ENCODE peak calls at places on chromosomes 1 and 21, in six cellular contexts. H is CD8-positive, alpha-beta T cell; F is pancreas; I is HCT116; V is IMR-90; E is neural progenitor cell. Z is an unnamed sample. For H3K36me3, the result is how much of the 10 kb centered on the place peaks cover.

GRCh38 chr1:94658221-94658620 is 116.7 kb upstream of the F3 start:
- DNase-seq in H (no peak), F (no peak), I (no peak), V (peak), E (no peak), Z (no peak)

GRCh38 chr1:10980094-10980577 is 32.3 kb upstream of the TARDBP start:
- DNase-seq in H (no peak), F (peak), I (no peak), V (peak), E (peak), Z (no peak)

GRCh38 chr1:58317694-58318093 is 228.8 kb downstream of the OMA1 start:
- DNase-seq in H (no peak), F (no peak), I (no peak), V (no peak), E (no peak), Z (no peak)

GRCh38 chr1:25817840-25818501 is 1.8 kb upstream of the MTFR1L start:
- DNase-seq in H (no peak), F (peak), I (no peak), V (no peak), E (no peak), Z (no peak)

GRCh38 chr21:33124879-33125278 is 54.9 kb downstream of the OLIG1 start:
- DNase-seq in H (no peak), F (no peak), I (no peak), V (no peak), E (no peak), Z (no peak)

GRCh38 chr1:14606632-14607031 is 8.1 kb downstream of the KAZN start:
- DNase-seq in H (no peak), F (no peak), I (no peak), V (no peak), E (peak), Z (no peak)

GRCh38 chr1:162336621-162337020 is 40.0 kb downstream of the SPATA46 start:
- DNase-seq in H (no peak), F (no peak), I (no peak), V (no peak), E (no peak), Z (no peak)

GRCh38 chr1:159067699-159068621 is 8.6 kb downstream of the AIM2 start:
- DNase-seq in H (no peak), F (no peak), I (no peak), V (no peak), E (no peak), Z (no peak)

GRCh38 chr1:236120725-236121153 is 21.6 kb upstream of the GPR137B start:
- DNase-seq in H (peak), F (no peak), I (no peak), V (no peak), E (no peak), Z (no peak)

GRCh38 chr1:10943991-10944730 is 68.3 kb upstream of the TARDBP start:
- DNase-seq in H (no peak), F (peak), I (no peak), V (no peak), E (no peak), Z (no peak)

GRCh38 chr1:101260531-101260930 is 23.7 kb downstream of the S1PR1 start:
- DNase-seq in H (no peak), F (no peak), I (no peak), V (peak), E (no peak), Z (no peak)

GRCh38 chr21:14114251-14114650 is 96.5 kb downstream of the LIPI start:
- DNase-seq in H (no peak), F (no peak), I (no peak), V (no peak), E (no peak), Z (no peak)

GRCh38 chr1:179206817-179207216 is 22.7 kb downstream of the ABL2 start:
- DNase-seq in H (no peak), F (no peak), I (no peak), V (no peak), E (no peak), Z (no peak)

GRCh38 chr1:61042679-61043009 is 39.7 kb upstream of the NFIA start:
- DNase-seq in H (no peak), F (no peak), I (no peak), V (no peak), E (no peak), Z (no peak)
- H3K27ac ChIP-seq in H (no peak), F (no peak), I (no peak), V (no peak), E (no peak), Z (no peak)

GRCh38 chr1:22636927-22637326 is 499 bp downstream of the C1QA start:
- DNase-seq in H (no peak), F (no peak), I (no peak), V (no peak), E (no peak), Z (no peak)
- H3K4me3 ChIP-seq in H (no peak), F (no peak), I (no peak), V (no peak), E (no peak), Z (no peak)

GRCh38 chr1:30965914-30966313 is 57.4 kb upstream of the SDC3 start:
- DNase-seq in H (no peak), F (no peak), I (no peak), V (no peak), E (no peak), Z (no peak)

GRCh38 chr1:30957560-30958222 is 49.1 kb upstream of the SDC3 start:
- DNase-seq in H (no peak), F (no peak), I (no peak), V (no peak), E (no peak), Z (no peak)

GRCh38 chr1:30964706-30965105 is 56.1 kb upstream of the SDC3 start:
- DNase-seq in H (no peak), F (no peak), I (no peak), V (no peak), E (no peak), Z (no peak)

GRCh38 chr1:30966690-30967369 is 58.3 kb upstream of the SDC3 start:
- DNase-seq in H (no peak), F (no peak), I (no peak), V (peak), E (no peak), Z (no peak)

GRCh38 chr1:30962609-30963508 is 54.3 kb upstream of the SDC3 start:
- DNase-seq in H (no peak), F (no peak), I (no peak), V (no peak), E (no peak), Z (no peak)
- H3K36me3 ChIP-seq in H (half or more), F (under half), I (half or more), V (under half), E (under half), Z (half or more)

DNA sequence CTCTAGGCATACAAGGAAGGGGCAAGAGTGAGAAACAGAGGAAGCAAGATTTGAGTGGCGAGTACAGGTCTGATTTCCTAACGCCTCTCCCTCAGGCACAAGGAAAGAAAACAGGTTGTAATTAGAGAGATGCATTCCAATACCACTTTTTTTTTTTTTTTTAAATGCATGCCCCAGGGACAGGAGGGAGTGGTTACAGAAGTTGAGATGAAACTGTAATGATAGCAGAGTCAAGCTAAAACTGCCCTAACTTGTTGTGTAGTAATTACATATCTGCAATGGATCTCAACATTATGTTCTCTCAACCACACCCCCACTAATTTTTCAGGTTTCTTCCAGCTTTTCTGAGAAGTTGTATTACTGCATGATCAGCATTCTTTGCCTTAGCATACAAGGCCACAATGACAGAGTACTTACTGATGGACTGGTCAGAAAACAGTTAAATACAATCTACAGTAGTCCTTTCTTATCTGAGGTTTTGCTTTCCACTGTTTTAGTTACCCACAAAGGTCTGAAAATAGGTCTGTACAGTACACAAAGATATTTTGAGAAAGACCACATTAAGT is 5.5 kb downstream of the ETV3 start:
- DNase-seq in H (no peak), F (no peak), I (no peak), V (no peak), E (no peak), Z (no peak)
- H3K27ac ChIP-seq in H (no peak), F (no peak), I (no peak), V (no peak), E (no peak), Z (peak)

DNA sequence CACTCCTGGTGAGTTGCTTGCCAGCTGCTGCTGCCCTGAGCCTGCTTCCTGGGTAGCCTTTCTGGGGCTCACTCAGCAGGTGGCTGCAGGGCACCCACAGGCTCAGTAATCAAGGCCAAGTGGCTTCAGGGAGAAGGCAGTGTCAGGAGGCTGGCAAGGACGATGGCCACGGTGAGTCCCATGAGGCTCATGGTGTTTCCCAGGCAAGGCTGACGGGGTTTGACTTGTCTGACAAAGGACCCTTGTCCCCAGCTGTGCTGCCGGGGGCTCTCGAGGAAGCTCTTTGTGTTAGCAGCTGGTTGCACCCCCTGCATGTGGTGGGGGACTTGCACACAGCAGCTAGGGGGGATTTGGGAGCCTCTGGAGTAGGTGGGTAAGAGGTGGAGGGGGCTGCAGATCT is 190.5 kb upstream of the C1orf174 start:
- DNase-seq in H (no peak), F (no peak), I (no peak), V (no peak), E (no peak), Z (no peak)
- H3K4me3 ChIP-seq in H (no peak), F (no peak), I (no peak), V (no peak), E (no peak), Z (no peak)